ENCODE peak calls at places on chromosome 22, in nine cellular contexts. M, L, C, J, Z, R, I, B and F are unnamed samples.
A peak's percentile ranks its signal among the peaks of the same experiment; 100 is the strongest.

GRCh38 chr22:38417252-38418060 is 37.5 kb downstream of the KCNJ4 start:
- DNase-seq in M (no peak), L (no peak), C (no peak), J (no peak), Z (no peak), R (no peak), I (no peak), B (no peak), F (no peak)

GRCh38 chr22:22180738-22181514 is 63.7 kb upstream of the VPREB1 start:
- DNase-seq in M (no peak), L (no peak), C (no peak), J (no peak), Z (no peak), R (no peak), I (no peak), B (no peak), F (no peak)

GRCh38 chr22:49402169-49402568 is 425.5 kb downstream of the BRD1 start:
- DNase-seq in M (no peak), L (no peak), C (no peak), J (no peak), Z (no peak), R (no peak), I (no peak), B (no peak), F (no peak)

GRCh38 chr22:45932066-45932465 is 44.9 kb downstream of the WNT7B start:
- DNase-seq in M (peak; percentile 38), L (peak; percentile 38), C (no peak), J (no peak), Z (no peak), R (peak; percentile 24), I (peak; percentile 17), B (no peak), F (no peak)

GRCh38 chr22:25928038-25928437 is 186.1 kb downstream of the MYO18B start:
- DNase-seq in M (no peak), L (no peak), C (no peak), J (no peak), Z (no peak), R (no peak), I (no peak), B (no peak), F (no peak)

GRCh38 chr22:16586170-16586569 is 6.4 kb downstream of the CCT8L2 start:
- DNase-seq in M (no peak), L (no peak), C (no peak), J (no peak), Z (no peak), R (no peak), I (no peak), B (no peak), F (no peak)

GRCh38 chr22:22235564-22235963 is 9.0 kb upstream of the VPREB1 start:
- DNase-seq in M (peak; percentile 32), L (peak; percentile 1), C (no peak), J (peak; percentile 14), Z (no peak), R (no peak), I (peak; percentile 34), B (peak; percentile 5), F (no peak)

GRCh38 chr22:49119551-49119952 is 708.1 kb downstream of the BRD1 start:
- DNase-seq in M (no peak), L (no peak), C (no peak), J (no peak), Z (peak; percentile 66), R (no peak), I (no peak), B (peak; percentile 1), F (no peak)

GRCh38 chr22:48858121-48858520 is 969.6 kb downstream of the BRD1 start:
- DNase-seq in M (no peak), L (no peak), C (no peak), J (no peak), Z (no peak), R (no peak), I (no peak), B (no peak), F (no peak)

GRCh38 chr22:37892566-37893338 is 13.3 kb upstream of the MICALL1 start:
- DNase-seq in M (no peak), L (no peak), C (no peak), J (no peak), Z (no peak), R (no peak), I (no peak), B (no peak), F (no peak)

GRCh38 chr22:25219948-25220442 is 556 bp downstream of the CRYBB2 start:
- DNase-seq in M (no peak), L (no peak), C (no peak), J (no peak), Z (no peak), R (no peak), I (no peak), B (no peak), F (no peak)

GRCh38 chr22:45671051-45671782 is 417 bp upstream of the ATXN10 start:
- DNase-seq in M (no peak), L (no peak), C (no peak), J (no peak), Z (peak; percentile 64), R (no peak), I (no peak), B (no peak), F (no peak)